ENCODE peak calls at places on chromosome 20, in six cellular contexts. One of them, this sample, is unnamed.

GRCh38 chr20:3358676-3359340 is 48.7 kb downstream of the DNAAF9 start:
- DNase-seq in neuronal stem cell: no peak
- DNase-seq in posterior cingulate gyrus: no peak
- DNase-seq in HEK293T: no peak
- DNase-seq in GM20000: no peak
- DNase-seq in Calu3: no peak
- DNase-seq in this sample: no peak

GRCh38 chr20:58634121-58634817 is 16.8 kb upstream of the STX16 start:
- DNase-seq in neuronal stem cell: no peak
- DNase-seq in posterior cingulate gyrus: no peak
- DNase-seq in HEK293T: no peak
- DNase-seq in GM20000: peak
- DNase-seq in Calu3: no peak
- DNase-seq in this sample: no peak

GRCh38 chr20:37871751-37872150 is 31.2 kb upstream of the VSTM2L start:
- DNase-seq in neuronal stem cell: no peak
- DNase-seq in posterior cingulate gyrus: no peak
- DNase-seq in HEK293T: no peak
- DNase-seq in GM20000: no peak
- DNase-seq in Calu3: no peak
- DNase-seq in this sample: no peak

GRCh38 chr20:38179846-38180245 is 14.8 kb upstream of the TGM2 start:
- DNase-seq in neuronal stem cell: no peak
- DNase-seq in posterior cingulate gyrus: no peak
- DNase-seq in HEK293T: no peak
- DNase-seq in GM20000: no peak
- DNase-seq in Calu3: no peak
- DNase-seq in this sample: no peak

GRCh38 chr20:25030649-25031026 is 27.3 kb downstream of the ACSS1 start:
- DNase-seq in neuronal stem cell: no peak
- DNase-seq in posterior cingulate gyrus: no peak
- DNase-seq in HEK293T: no peak
- DNase-seq in GM20000: no peak
- DNase-seq in Calu3: no peak
- DNase-seq in this sample: peak

GRCh38 chr20:63940071-63940471 is 16.1 kb downstream of the UCKL1 start:
- DNase-seq in neuronal stem cell: no peak
- DNase-seq in posterior cingulate gyrus: no peak
- DNase-seq in HEK293T: no peak
- DNase-seq in GM20000: no peak
- DNase-seq in Calu3: no peak
- DNase-seq in this sample: no peak

GRCh38 chr20:44033344-44033743 is 118.7 kb downstream of the TOX2 start:
- DNase-seq in neuronal stem cell: no peak
- DNase-seq in posterior cingulate gyrus: no peak
- DNase-seq in HEK293T: no peak
- DNase-seq in GM20000: no peak
- DNase-seq in Calu3: no peak
- DNase-seq in this sample: no peak

GRCh38 chr20:53889411-53890148 is 180.8 kb downstream of the BCAS1 start:
- DNase-seq in neuronal stem cell: no peak
- DNase-seq in posterior cingulate gyrus: no peak
- DNase-seq in HEK293T: no peak
- DNase-seq in GM20000: no peak
- DNase-seq in Calu3: no peak
- DNase-seq in this sample: no peak

GRCh38 chr20:45949542-45950329 is 15.3 kb downstream of the PCIF1 start:
- DNase-seq in neuronal stem cell: no peak
- DNase-seq in posterior cingulate gyrus: no peak
- DNase-seq in HEK293T: no peak
- DNase-seq in GM20000: no peak
- DNase-seq in Calu3: no peak
- DNase-seq in this sample: no peak

GRCh38 chr20:43387737-43388136 is 70.0 kb upstream of the SRSF6 start:
- DNase-seq in neuronal stem cell: no peak
- DNase-seq in posterior cingulate gyrus: no peak
- DNase-seq in HEK293T: no peak
- DNase-seq in GM20000: no peak
- DNase-seq in Calu3: no peak
- DNase-seq in this sample: no peak

GRCh38 chr20:14410869-14411555 is 73.6 kb upstream of the FLRT3 start:
- DNase-seq in neuronal stem cell: no peak
- DNase-seq in posterior cingulate gyrus: no peak
- DNase-seq in HEK293T: no peak
- DNase-seq in GM20000: no peak
- DNase-seq in Calu3: peak
- DNase-seq in this sample: no peak

GRCh38 chr20:31566658-31567379 is 38.3 kb upstream of the ID1 start:
- DNase-seq in neuronal stem cell: no peak
- DNase-seq in posterior cingulate gyrus: no peak
- DNase-seq in HEK293T: no peak
- DNase-seq in GM20000: no peak
- DNase-seq in Calu3: peak
- DNase-seq in this sample: no peak

GRCh38 chr20:7736336-7736735 is 203.9 kb downstream of the HAO1 start:
- DNase-seq in neuronal stem cell: no peak
- DNase-seq in posterior cingulate gyrus: no peak
- DNase-seq in HEK293T: no peak
- DNase-seq in GM20000: no peak
- DNase-seq in Calu3: no peak
- DNase-seq in this sample: no peak

GRCh38 chr20:47278907-47279348 is 77.6 kb downstream of the ZMYND8 start:
- DNase-seq in neuronal stem cell: no peak
- DNase-seq in posterior cingulate gyrus: no peak
- DNase-seq in HEK293T: no peak
- DNase-seq in GM20000: no peak
- DNase-seq in Calu3: peak
- DNase-seq in this sample: no peak